ENCODE peak calls at places on chromosomes 16 and 17, in five cellular contexts. One of them, this sample, is unnamed.

GRCh38 chr16:23187341-23187740 is 4.8 kb downstream of the SCNN1G start:
- DNase-seq in left lung: no peak
- DNase-seq in Panc1: no peak
- DNase-seq in naive thymus-derived CD8-positive, alpha-beta T cell: no peak
- DNase-seq in GM04503: no peak
- DNase-seq in this sample: no peak

GRCh38 chr17:74211141-74211928 is 2.0 kb upstream of the TTYH2 start:
- DNase-seq in left lung: peak; percentile 36
- DNase-seq in Panc1: no peak
- DNase-seq in naive thymus-derived CD8-positive, alpha-beta T cell: no peak
- DNase-seq in GM04503: no peak
- DNase-seq in this sample: no peak

GRCh38 chr17:77684803-77685580 is 273.5 kb upstream of the TNRC6C start:
- DNase-seq in left lung: no peak
- DNase-seq in Panc1: no peak
- DNase-seq in naive thymus-derived CD8-positive, alpha-beta T cell: no peak
- DNase-seq in GM04503: no peak
- DNase-seq in this sample: no peak

GRCh38 chr16:5709889-5710288 is 612.3 kb upstream of the EEF2KMT start:
- DNase-seq in left lung: no peak
- DNase-seq in Panc1: no peak
- DNase-seq in naive thymus-derived CD8-positive, alpha-beta T cell: no peak
- DNase-seq in GM04503: no peak
- DNase-seq in this sample: no peak

GRCh38 chr17:75650874-75651273 is 16.1 kb downstream of the RECQL5 start:
- DNase-seq in left lung: no peak
- DNase-seq in Panc1: no peak
- DNase-seq in naive thymus-derived CD8-positive, alpha-beta T cell: no peak
- DNase-seq in GM04503: no peak
- DNase-seq in this sample: no peak

GRCh38 chr16:78608305-78608776 is 508.9 kb downstream of the WWOX start:
- DNase-seq in left lung: no peak
- DNase-seq in Panc1: no peak
- DNase-seq in naive thymus-derived CD8-positive, alpha-beta T cell: no peak
- DNase-seq in GM04503: no peak
- DNase-seq in this sample: no peak

GRCh38 chr17:61338000-61338864 is 61.4 kb upstream of the TBX2 start:
- DNase-seq in left lung: no peak
- DNase-seq in Panc1: peak; percentile 64
- DNase-seq in naive thymus-derived CD8-positive, alpha-beta T cell: no peak
- DNase-seq in GM04503: peak; percentile 68
- DNase-seq in this sample: no peak

GRCh38 chr17:74444406-74444805 is 12.5 kb downstream of the GPRC5C start:
- DNase-seq in left lung: peak; percentile 68
- DNase-seq in Panc1: no peak
- DNase-seq in naive thymus-derived CD8-positive, alpha-beta T cell: no peak
- DNase-seq in GM04503: no peak
- DNase-seq in this sample: no peak

GRCh38 chr17:8965394-8966168 is at the start of gene PIK3R5:
- DNase-seq in left lung: peak; percentile 95
- DNase-seq in Panc1: no peak
- DNase-seq in naive thymus-derived CD8-positive, alpha-beta T cell: peak; percentile 89
- DNase-seq in GM04503: no peak
- DNase-seq in this sample: peak; percentile 81

GRCh38 chr16:8751481-8752311 is 45.7 kb downstream of the TMEM186 start:
- DNase-seq in left lung: no peak
- DNase-seq in Panc1: no peak
- DNase-seq in naive thymus-derived CD8-positive, alpha-beta T cell: no peak
- DNase-seq in GM04503: peak; percentile 51
- DNase-seq in this sample: no peak

GRCh38 chr17:15343749-15344148 is 2.4 kb upstream of the TEKT3 start:
- DNase-seq in left lung: no peak
- DNase-seq in Panc1: no peak
- DNase-seq in naive thymus-derived CD8-positive, alpha-beta T cell: no peak
- DNase-seq in GM04503: no peak
- DNase-seq in this sample: no peak

GRCh38 chr16:67842509-67843342 is 606 bp downstream of the THAP11 start:
- DNase-seq in left lung: peak; percentile 86
- DNase-seq in Panc1: no peak
- DNase-seq in naive thymus-derived CD8-positive, alpha-beta T cell: peak; percentile 75
- DNase-seq in GM04503: no peak
- DNase-seq in this sample: peak; percentile 76

GRCh38 chr16:68369697-68370096 is 58.9 kb downstream of the PRMT7 start:
- DNase-seq in left lung: peak; percentile 72
- DNase-seq in Panc1: no peak
- DNase-seq in naive thymus-derived CD8-positive, alpha-beta T cell: peak; percentile 18
- DNase-seq in GM04503: no peak
- DNase-seq in this sample: peak; percentile 9

GRCh38 chr17:21213491-21214014 is 408 bp downstream of the TMEM11 start:
- DNase-seq in left lung: peak; percentile 90
- DNase-seq in Panc1: no peak
- DNase-seq in naive thymus-derived CD8-positive, alpha-beta T cell: peak; percentile 28
- DNase-seq in GM04503: no peak
- DNase-seq in this sample: peak; percentile 49

GRCh38 chr17:66397486-66397885 is 95.1 kb downstream of the PRKCA start:
- DNase-seq in left lung: no peak
- DNase-seq in Panc1: no peak
- DNase-seq in naive thymus-derived CD8-positive, alpha-beta T cell: no peak
- DNase-seq in GM04503: no peak
- DNase-seq in this sample: no peak

GRCh38 chr17:48526986-48527741 is 3.6 kb downstream of the HOXB1 start:
- DNase-seq in left lung: peak; percentile 77
- DNase-seq in Panc1: no peak
- DNase-seq in naive thymus-derived CD8-positive, alpha-beta T cell: no peak
- DNase-seq in GM04503: no peak
- DNase-seq in this sample: no peak

GRCh38 chr16:79475841-79476240 is 124.7 kb downstream of the MAF start:
- DNase-seq in left lung: no peak
- DNase-seq in Panc1: no peak
- DNase-seq in naive thymus-derived CD8-positive, alpha-beta T cell: no peak
- DNase-seq in GM04503: no peak
- DNase-seq in this sample: no peak

GRCh38 chr17:699350-699749 is 15.3 kb downstream of the VPS53 start:
- DNase-seq in left lung: no peak
- DNase-seq in Panc1: no peak
- DNase-seq in naive thymus-derived CD8-positive, alpha-beta T cell: no peak
- DNase-seq in GM04503: no peak
- DNase-seq in this sample: no peak

This sample was measured in stimulated activated naive CD4-positive, alpha-beta T cell.